ENCODE peak calls at places on chromosomes 11 and 22, in ten cellular contexts. S, P, W, J, X, L, F, B, T and V are unnamed samples. For H3K4me1 and H3K27me3, the result is how much of the 10 kb centered on the place peaks cover.

GRCh38 chr22:42996646-42997365 is 18.1 kb downstream of the PACSIN2 start:
- DNase-seq in S (no peak), P (no peak), W (no peak), J (no peak), X (no peak), L (peak), F (no peak), B (no peak), T (no peak), V (no peak)

GRCh38 chr11:47469411-47470179 is 20.7 kb upstream of the RAPSN start:
- DNase-seq in S (no peak), P (no peak), W (no peak), J (peak), X (no peak), L (no peak), F (no peak), B (no peak), T (no peak), V (no peak)

GRCh38 chr11:48013269-48013901 is 33.0 kb downstream of the PTPRJ start:
- DNase-seq in S (no peak), P (no peak), W (no peak), J (peak), X (no peak), L (no peak), F (peak), B (peak), T (no peak), V (peak)

GRCh38 chr11:2419638-2420501 is 19.3 kb downstream of the TSSC4 start:
- DNase-seq in S (no peak), P (peak), W (peak), J (peak), X (no peak), L (peak), F (peak), B (peak), T (peak), V (peak)

GRCh38 chr22:19164425-19164824 is 14.1 kb downstream of the SLC25A1 start:
- DNase-seq in S (no peak), P (no peak), W (no peak), J (no peak), X (no peak), L (no peak), F (no peak), B (no peak), T (no peak), V (no peak)

GRCh38 chr11:134036484-134037092 is 32.3 kb upstream of the JAM3 start:
- DNase-seq in S (no peak), P (peak), W (peak), J (no peak), X (no peak), L (peak), F (peak), B (no peak), T (no peak), V (peak)

GRCh38 chr22:25884121-25884520 is 142.1 kb downstream of the MYO18B start:
- DNase-seq in S (no peak), P (no peak), W (no peak), J (no peak), X (no peak), L (no peak), F (no peak), B (no peak), T (no peak), V (no peak)

GRCh38 chr22:19855504-19856409 is 1.1 kb upstream of the GNB1L start:
- DNase-seq in S (no peak), P (peak), W (no peak), J (peak), X (peak), L (peak), F (peak), B (peak), T (no peak), V (peak)

GRCh38 chr11:8291421-8292350 is 28.0 kb upstream of the LMO1 start:
- DNase-seq in S (no peak), P (no peak), W (peak), J (peak), X (no peak), L (no peak), F (no peak), B (no peak), T (no peak), V (peak)

GRCh38 chr11:11555228-11555627 is 66.6 kb downstream of the GALNT18 start:
- DNase-seq in S (no peak), P (no peak), W (peak), J (no peak), X (no peak), L (peak), F (no peak), B (peak), T (no peak), V (no peak)

GRCh38 chr11:30481816-30482215 is 104.3 kb downstream of the MPPED2 start:
- DNase-seq in S (no peak), P (no peak), W (no peak), J (no peak), X (no peak), L (no peak), F (no peak), B (no peak), T (no peak), V (no peak)

GRCh38 chr11:30479899-30480298 is 106.3 kb downstream of the MPPED2 start:
- DNase-seq in S (no peak), P (no peak), W (peak), J (no peak), X (no peak), L (no peak), F (peak), B (no peak), T (peak), V (no peak)

GRCh38 chr11:30485222-30485621 is 100.9 kb downstream of the MPPED2 start:
- DNase-seq in S (no peak), P (no peak), W (no peak), J (no peak), X (no peak), L (no peak), F (no peak), B (no peak), T (no peak), V (no peak)

GRCh38 chr11:30478923-30479322 is 107.2 kb downstream of the MPPED2 start:
- DNase-seq in S (no peak), P (no peak), W (peak), J (no peak), X (no peak), L (no peak), F (peak), B (no peak), T (no peak), V (no peak)

GRCh38 chr11:30481385-30481784 is 104.8 kb downstream of the MPPED2 start:
- DNase-seq in S (no peak), P (peak), W (peak), J (no peak), X (no peak), L (no peak), F (no peak), B (no peak), T (peak), V (no peak)
- H3K4me1 ChIP-seq in S (under half), P (half or more), W (under half), J (under half), X (under half), L (under half), F (under half), B (under half), T (under half), V (under half)

DNA sequence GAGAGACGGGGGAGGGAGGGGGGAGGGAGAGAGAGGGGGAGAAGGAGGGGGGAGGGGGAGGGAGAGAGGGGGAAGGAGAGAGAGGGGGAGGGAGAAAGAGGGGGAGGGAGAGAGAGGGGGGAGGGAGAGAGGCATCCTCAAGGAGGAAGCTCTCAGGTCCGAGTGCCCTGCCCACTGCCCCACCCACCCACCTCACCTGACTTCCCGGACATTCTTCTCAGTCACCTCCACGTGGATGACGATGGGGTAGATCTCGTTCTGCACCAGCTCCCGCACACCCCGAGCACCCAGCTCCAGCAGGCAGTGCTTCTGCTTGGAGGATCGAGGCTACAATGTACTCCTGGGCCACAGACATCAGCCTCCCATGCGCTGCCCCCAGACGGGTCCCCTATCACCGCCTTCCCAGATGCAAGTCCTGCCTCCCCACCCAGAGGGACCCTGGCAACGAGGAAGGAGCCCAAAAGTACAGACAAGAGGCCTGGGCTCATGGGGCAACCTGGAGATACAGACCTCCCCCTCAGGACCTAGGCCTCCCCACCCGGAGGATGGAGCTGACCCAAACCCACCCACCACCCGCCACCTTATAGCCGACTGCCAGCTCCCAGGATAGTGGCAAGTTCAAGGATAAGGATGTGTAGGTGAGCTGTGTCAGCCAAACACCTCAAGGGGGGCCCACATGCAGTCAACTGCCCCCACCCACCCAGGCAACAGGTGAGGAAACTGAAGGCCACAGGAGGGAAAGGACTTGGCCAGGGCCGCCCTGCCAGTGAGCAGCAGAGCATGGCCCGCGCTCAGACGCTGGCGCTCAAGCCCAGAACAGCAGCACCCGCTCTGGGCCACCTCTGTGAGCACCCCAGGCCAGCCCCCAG is 5.6 kb upstream of the MFNG start:
- DNase-seq in S (no peak), P (no peak), W (no peak), J (no peak), X (no peak), L (peak), F (no peak), B (no peak), T (no peak), V (no peak)
- H3K27ac ChIP-seq in S (no peak), P (no peak), W (no peak), J (no peak), X (no peak), L (no peak), F (no peak), B (no peak), T (no peak), V (no peak)

GRCh38 chr11:12890476-12890875 is 118.6 kb upstream of the RASSF10 start:
- DNase-seq in S (no peak), P (no peak), W (no peak), J (no peak), X (no peak), L (no peak), F (no peak), B (no peak), T (no peak), V (no peak)
- H3K27me3 ChIP-seq in S (under half), P (under half), W (under half), J (under half), X (under half), L (under half), F (under half), B (under half), T (under half), V (under half)

GRCh38 chr22:27206747-27207133 is 549.4 kb downstream of the MIAT start:
- DNase-seq in S (no peak), P (no peak), W (no peak), J (no peak), X (no peak), L (no peak), F (no peak), B (no peak), T (no peak), V (no peak)
- H3K4me1 ChIP-seq in S (under half), P (under half), W (under half), J (under half), X (under half), L (under half), F (under half), B (under half), T (under half), V (under half)